ENCODE peak calls at places on chromosomes 13 and 19, in eight cellular contexts. One of them, this sample, is unnamed.
A peak's percentile ranks its signal among the peaks of the same experiment; 100 is the strongest.

GRCh38 chr19:41175825-41176734 is 16.9 kb upstream of the CYP2S1 start:
- DNase-seq in neural crest cell: peak; percentile 6
- DNase-seq in IMR-90: peak; percentile 76
- DNase-seq in AG04450: peak; percentile 58
- DNase-seq in progenitor cell of endocrine pancreas: no peak
- DNase-seq in stomach: peak; percentile 62
- DNase-seq in tibial artery: peak; percentile 62
- DNase-seq in sigmoid colon: no peak
- DNase-seq in this sample: no peak

GRCh38 chr19:29666634-29667389 is 1.6 kb downstream of the PLEKHF1 start:
- DNase-seq in neural crest cell: no peak
- DNase-seq in IMR-90: peak; percentile 64
- DNase-seq in AG04450: no peak
- DNase-seq in progenitor cell of endocrine pancreas: no peak
- DNase-seq in stomach: peak; percentile 54
- DNase-seq in tibial artery: peak; percentile 75
- DNase-seq in sigmoid colon: peak; percentile 93
- DNase-seq in this sample: no peak

GRCh38 chr13:28655566-28655965 is 3.4 kb upstream of the POMP start:
- DNase-seq in neural crest cell: no peak
- DNase-seq in IMR-90: peak; percentile 80
- DNase-seq in AG04450: no peak
- DNase-seq in progenitor cell of endocrine pancreas: no peak
- DNase-seq in stomach: no peak
- DNase-seq in tibial artery: no peak
- DNase-seq in sigmoid colon: no peak
- DNase-seq in this sample: no peak

GRCh38 chr19:42459926-42460325 is 17.2 kb upstream of the CXCL17 start:
- DNase-seq in neural crest cell: no peak
- DNase-seq in IMR-90: no peak
- DNase-seq in AG04450: no peak
- DNase-seq in progenitor cell of endocrine pancreas: no peak
- DNase-seq in stomach: no peak
- DNase-seq in tibial artery: no peak
- DNase-seq in sigmoid colon: no peak
- DNase-seq in this sample: no peak

GRCh38 chr13:102900193-102900608 is 54.4 kb downstream of the ERCC5 start:
- DNase-seq in neural crest cell: no peak
- DNase-seq in IMR-90: no peak
- DNase-seq in AG04450: no peak
- DNase-seq in progenitor cell of endocrine pancreas: no peak
- DNase-seq in stomach: no peak
- DNase-seq in tibial artery: no peak
- DNase-seq in sigmoid colon: no peak
- DNase-seq in this sample: no peak

GRCh38 chr19:33740811-33741396 is 55.8 kb upstream of the KCTD15 start:
- DNase-seq in neural crest cell: peak; percentile 70
- DNase-seq in IMR-90: peak; percentile 38
- DNase-seq in AG04450: no peak
- DNase-seq in progenitor cell of endocrine pancreas: peak; percentile 73
- DNase-seq in stomach: no peak
- DNase-seq in tibial artery: no peak
- DNase-seq in sigmoid colon: no peak
- DNase-seq in this sample: no peak

GRCh38 chr13:83453300-83453699 is 429.0 kb downstream of the SLITRK1 start:
- DNase-seq in neural crest cell: no peak
- DNase-seq in IMR-90: no peak
- DNase-seq in AG04450: no peak
- DNase-seq in progenitor cell of endocrine pancreas: no peak
- DNase-seq in stomach: no peak
- DNase-seq in tibial artery: no peak
- DNase-seq in sigmoid colon: no peak
- DNase-seq in this sample: no peak

GRCh38 chr19:38452430-38453366 is 19.2 kb downstream of the RYR1 start:
- DNase-seq in neural crest cell: no peak
- DNase-seq in IMR-90: no peak
- DNase-seq in AG04450: no peak
- DNase-seq in progenitor cell of endocrine pancreas: no peak
- DNase-seq in stomach: no peak
- DNase-seq in tibial artery: no peak
- DNase-seq in sigmoid colon: no peak
- DNase-seq in this sample: no peak

GRCh38 chr13:33799950-33800592 is 17.9 kb upstream of the RFC3 start:
- DNase-seq in neural crest cell: no peak
- DNase-seq in IMR-90: peak; percentile 46
- DNase-seq in AG04450: no peak
- DNase-seq in progenitor cell of endocrine pancreas: no peak
- DNase-seq in stomach: no peak
- DNase-seq in tibial artery: no peak
- DNase-seq in sigmoid colon: no peak
- DNase-seq in this sample: no peak

GRCh38 chr13:32804673-32805260 is 211.5 kb upstream of the KL start:
- DNase-seq in neural crest cell: no peak
- DNase-seq in IMR-90: peak; percentile 51
- DNase-seq in AG04450: no peak
- DNase-seq in progenitor cell of endocrine pancreas: no peak
- DNase-seq in stomach: no peak
- DNase-seq in tibial artery: no peak
- DNase-seq in sigmoid colon: no peak
- DNase-seq in this sample: no peak

GRCh38 chr19:17749912-17750317 is 1.4 kb upstream of the FCHO1 start:
- DNase-seq in neural crest cell: no peak
- DNase-seq in IMR-90: no peak
- DNase-seq in AG04450: no peak
- DNase-seq in progenitor cell of endocrine pancreas: no peak
- DNase-seq in stomach: no peak
- DNase-seq in tibial artery: no peak
- DNase-seq in sigmoid colon: no peak
- DNase-seq in this sample: no peak

GRCh38 chr19:17751912-17752273 is 616 bp downstream of the FCHO1 start:
- DNase-seq in neural crest cell: no peak
- DNase-seq in IMR-90: no peak
- DNase-seq in AG04450: no peak
- DNase-seq in progenitor cell of endocrine pancreas: no peak
- DNase-seq in stomach: no peak
- DNase-seq in tibial artery: no peak
- DNase-seq in sigmoid colon: no peak
- DNase-seq in this sample: no peak

GRCh38 chr19:17748884-17749638 is 2.2 kb upstream of the FCHO1 start:
- DNase-seq in neural crest cell: no peak
- DNase-seq in IMR-90: no peak
- DNase-seq in AG04450: no peak
- DNase-seq in progenitor cell of endocrine pancreas: no peak
- DNase-seq in stomach: no peak
- DNase-seq in tibial artery: no peak
- DNase-seq in sigmoid colon: no peak
- DNase-seq in this sample: no peak

GRCh38 chr19:17752865-17753639 is 1.8 kb downstream of the FCHO1 start:
- DNase-seq in neural crest cell: no peak
- DNase-seq in IMR-90: no peak
- DNase-seq in AG04450: no peak
- DNase-seq in progenitor cell of endocrine pancreas: no peak
- DNase-seq in stomach: no peak
- DNase-seq in tibial artery: no peak
- DNase-seq in sigmoid colon: no peak
- DNase-seq in this sample: no peak

GRCh38 chr19:17751103-17751911 is at the start of gene FCHO1:
- DNase-seq in neural crest cell: no peak
- DNase-seq in IMR-90: no peak
- DNase-seq in AG04450: no peak
- DNase-seq in progenitor cell of endocrine pancreas: no peak
- DNase-seq in stomach: peak; percentile 51
- DNase-seq in tibial artery: peak; percentile 35
- DNase-seq in sigmoid colon: peak; percentile 71
- DNase-seq in this sample: peak; percentile 85
- TF ChIP-seq CTCF in neural crest cell: no peak
- TF ChIP-seq CTCF in IMR-90: no peak
- TF ChIP-seq CTCF in AG04450: no peak
- TF ChIP-seq CTCF in progenitor cell of endocrine pancreas: no peak
- TF ChIP-seq CTCF in stomach: no peak
- TF ChIP-seq CTCF in tibial artery: no peak
- TF ChIP-seq CTCF in sigmoid colon: no peak
- TF ChIP-seq CTCF in this sample: no peak

GRCh38 chr13:41973247-41973741 is 12.4 kb upstream of the VWA8 start:
- DNase-seq in neural crest cell: no peak
- DNase-seq in IMR-90: no peak
- DNase-seq in AG04450: no peak
- DNase-seq in progenitor cell of endocrine pancreas: no peak
- DNase-seq in stomach: no peak
- DNase-seq in tibial artery: no peak
- DNase-seq in sigmoid colon: no peak
- DNase-seq in this sample: no peak
- TF ChIP-seq CTCF in neural crest cell: no peak
- TF ChIP-seq CTCF in IMR-90: no peak
- TF ChIP-seq CTCF in AG04450: no peak
- TF ChIP-seq CTCF in progenitor cell of endocrine pancreas: no peak
- TF ChIP-seq CTCF in stomach: no peak
- TF ChIP-seq CTCF in tibial artery: peak; percentile 23
- TF ChIP-seq CTCF in sigmoid colon: no peak
- TF ChIP-seq CTCF in this sample: no peak

GRCh38 chr19:43731854-43732253 is 16.0 kb downstream of the IRGC start:
- DNase-seq in neural crest cell: no peak
- DNase-seq in IMR-90: peak; percentile 11
- DNase-seq in AG04450: no peak
- DNase-seq in progenitor cell of endocrine pancreas: no peak
- DNase-seq in stomach: no peak
- DNase-seq in tibial artery: no peak
- DNase-seq in sigmoid colon: no peak
- DNase-seq in this sample: no peak
- TF ChIP-seq CTCF in neural crest cell: no peak
- TF ChIP-seq CTCF in IMR-90: no peak
- TF ChIP-seq CTCF in AG04450: no peak
- TF ChIP-seq CTCF in progenitor cell of endocrine pancreas: no peak
- TF ChIP-seq CTCF in stomach: no peak
- TF ChIP-seq CTCF in tibial artery: no peak
- TF ChIP-seq CTCF in sigmoid colon: no peak
- TF ChIP-seq CTCF in this sample: no peak

DNA sequence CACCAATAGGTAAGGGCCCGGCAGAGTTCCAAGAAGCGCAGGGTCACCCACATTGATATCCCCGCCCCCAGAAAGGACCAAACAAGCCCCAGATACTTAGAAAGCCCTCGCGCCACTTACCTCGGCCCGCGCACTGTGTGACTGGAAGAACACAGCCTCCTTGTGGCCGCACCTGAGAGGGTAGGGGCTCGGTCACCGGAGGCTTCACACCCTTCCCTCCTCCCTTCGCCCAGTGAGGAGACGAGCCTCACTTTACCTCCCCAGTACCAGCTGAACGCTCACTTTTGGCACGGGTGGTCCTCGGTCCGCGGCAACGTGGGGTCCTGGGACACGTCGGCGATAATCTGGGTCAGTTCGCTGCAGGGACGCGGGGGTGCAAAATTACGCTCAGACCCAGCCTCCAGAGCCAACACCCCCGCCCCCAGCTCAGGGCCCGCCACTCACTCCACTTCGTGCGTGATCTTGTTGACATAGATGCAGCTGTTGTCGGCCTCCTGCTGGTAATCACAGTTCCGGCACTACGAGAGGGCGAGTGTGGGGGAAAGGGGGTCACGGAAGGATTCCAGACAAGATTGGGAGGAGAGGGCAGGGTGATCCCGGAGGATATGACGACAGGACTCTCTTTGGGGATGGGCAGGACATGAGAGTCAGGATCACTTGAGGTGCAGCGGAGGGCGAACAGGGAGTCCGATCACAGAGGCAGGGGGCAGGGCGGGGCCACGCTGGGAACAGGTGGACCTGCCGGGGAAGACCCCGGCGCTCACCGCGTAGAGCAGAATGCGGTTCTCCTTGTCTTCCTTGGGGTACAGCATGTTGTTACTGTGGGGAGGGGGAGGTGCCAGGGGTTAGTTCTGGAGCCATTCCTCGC is 546 bp downstream of the POLR2I start:
- DNase-seq in neural crest cell: no peak
- DNase-seq in IMR-90: peak; percentile 30
- DNase-seq in AG04450: no peak
- DNase-seq in progenitor cell of endocrine pancreas: peak; percentile 44
- DNase-seq in stomach: peak; percentile 40
- DNase-seq in tibial artery: peak; percentile 32
- DNase-seq in sigmoid colon: no peak
- DNase-seq in this sample: no peak
- TF ChIP-seq CTCF in neural crest cell: peak; percentile 38
- TF ChIP-seq CTCF in IMR-90: peak; percentile 24
- TF ChIP-seq CTCF in AG04450: peak; percentile 2
- TF ChIP-seq CTCF in progenitor cell of endocrine pancreas: peak; percentile 27
- TF ChIP-seq CTCF in stomach: no peak
- TF ChIP-seq CTCF in tibial artery: no peak
- TF ChIP-seq CTCF in sigmoid colon: no peak
- TF ChIP-seq CTCF in this sample: peak; percentile 25

DNA sequence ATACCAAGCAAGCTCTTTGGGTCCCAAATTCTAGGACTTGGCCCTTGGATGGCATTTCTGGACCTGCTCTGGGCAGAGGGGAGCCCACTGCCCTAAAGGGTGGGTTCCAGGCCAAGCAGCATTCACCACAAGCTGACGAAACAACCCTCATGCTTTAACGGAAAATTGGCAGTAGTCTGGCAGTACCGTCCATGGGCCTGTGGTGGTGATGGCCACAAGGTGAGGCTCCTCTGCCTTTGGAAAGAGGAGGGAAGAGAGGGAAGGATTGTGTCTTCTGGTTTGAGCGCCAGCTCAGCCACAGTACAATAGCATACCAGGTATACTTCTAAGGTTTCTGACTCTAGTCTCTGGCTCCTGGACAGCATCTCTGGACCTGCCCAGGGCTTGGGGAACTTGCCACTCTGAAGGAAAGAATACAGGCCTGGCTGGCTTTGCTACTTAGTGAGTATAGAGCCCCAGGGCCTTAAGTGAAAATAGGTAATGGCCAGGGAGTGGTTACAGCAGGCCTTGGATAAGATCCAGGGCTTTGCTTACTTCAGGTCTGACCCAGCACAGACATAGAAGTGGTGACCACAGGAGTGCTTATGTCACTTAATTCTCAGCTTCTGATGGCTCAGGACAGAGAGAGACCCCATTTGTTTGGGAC is 595.5 kb downstream of the LMO7 start:
- DNase-seq in neural crest cell: no peak
- DNase-seq in IMR-90: no peak
- DNase-seq in AG04450: no peak
- DNase-seq in progenitor cell of endocrine pancreas: no peak
- DNase-seq in stomach: no peak
- DNase-seq in tibial artery: no peak
- DNase-seq in sigmoid colon: no peak
- DNase-seq in this sample: no peak
- TF ChIP-seq CTCF in neural crest cell: no peak
- TF ChIP-seq CTCF in IMR-90: no peak
- TF ChIP-seq CTCF in AG04450: no peak
- TF ChIP-seq CTCF in progenitor cell of endocrine pancreas: no peak
- TF ChIP-seq CTCF in stomach: no peak
- TF ChIP-seq CTCF in tibial artery: no peak
- TF ChIP-seq CTCF in sigmoid colon: no peak
- TF ChIP-seq CTCF in this sample: no peak